ENCODE peak calls at places on chromosomes 11 and 22, in ten cellular contexts. M is Calu3, L is right lobe of liver, J is right atrium auricular region, O is progenitor cell of endocrine pancreas, A is kidney, B is psoas muscle, G is fibroblast of lung, R is spleen, T is GM13977. K is an unnamed sample.

GRCh38 chr11:132365650-132366049 is 995.2 kb downstream of the NTM start:
- DNase-seq in R (no peak), L (no peak), B (no peak), G (no peak), T (no peak), M (no peak), A (no peak), J (no peak), O (no peak), K (no peak)

GRCh38 chr11:2385156-2386151 is 8.3 kb downstream of the CD81 start:
- DNase-seq in M (no peak), B (peak; percentile 11), R (peak; percentile 90), T (peak; percentile 77), O (no peak), A (peak; percentile 64), J (no peak), G (no peak), L (peak; percentile 78), K (no peak)

GRCh38 chr11:7552666-7553065 is 38.9 kb downstream of the PPFIBP2 start:
- DNase-seq in M (no peak), J (no peak), G (no peak), B (no peak), L (no peak), A (no peak), R (no peak), O (no peak), T (no peak), K (no peak)

GRCh38 chr11:77747381-77747969 is 73.0 kb downstream of the RSF1 start:
- DNase-seq in B (no peak), L (no peak), G (peak; percentile 9), T (no peak), R (no peak), M (no peak), A (no peak), J (no peak), O (no peak), K (no peak)

GRCh38 chr11:128686745-128687177 is 7.1 kb upstream of the FLI1 start:
- DNase-seq in A (peak; percentile 90), T (peak; percentile 56), B (peak; percentile 50), J (no peak), O (no peak), G (peak; percentile 34), R (peak; percentile 92), L (no peak), M (no peak), K (peak; percentile 92)

GRCh38 chr11:58934945-58935513 is 4.3 kb upstream of the GLYATL1 start:
- DNase-seq in B (no peak), A (no peak), L (no peak), M (no peak), R (no peak), T (no peak), G (no peak), O (no peak), J (no peak), K (no peak)

GRCh38 chr11:73059915-73060314 is 82.2 kb downstream of the FCHSD2 start:
- DNase-seq in L (no peak), A (no peak), G (no peak), M (no peak), O (no peak), R (no peak), T (no peak), B (no peak), J (no peak), K (no peak)

GRCh38 chr22:23403720-23404688 is 176.1 kb downstream of the IGLL1 start:
- DNase-seq in L (no peak), R (no peak), J (no peak), A (no peak), O (no peak), B (no peak), G (no peak), M (no peak), T (no peak), K (peak; percentile 83)

GRCh38 chr11:121293276-121293569 is 652 bp downstream of the SC5D start:
- DNase-seq in A (no peak), O (no peak), L (no peak), T (no peak), J (no peak), M (no peak), R (no peak), B (no peak), G (peak; percentile 53), K (no peak)

GRCh38 chr11:2548596-2548995 is 103.8 kb downstream of the KCNQ1 start:
- DNase-seq in G (no peak), R (peak; percentile 41), T (no peak), M (no peak), B (no peak), O (no peak), J (no peak), A (peak; percentile 39), L (peak; percentile 28), K (peak; percentile 77)

GRCh38 chr11:128205796-128206195 is 381.6 kb downstream of the ETS1 start:
- DNase-seq in B (no peak), O (no peak), L (no peak), T (no peak), J (no peak), R (no peak), G (no peak), A (no peak), M (peak; percentile 28), K (no peak)

GRCh38 chr11:117232911-117233409 is 489 bp downstream of the RNF214 start:
- DNase-seq in R (peak; percentile 90), J (peak; percentile 59), A (peak; percentile 86), L (peak; percentile 52), T (peak; percentile 67), O (peak; percentile 35), B (peak; percentile 38), M (no peak), G (no peak), K (no peak)

GRCh38 chr11:43392713-43393112 is 34.0 kb downstream of the TTC17 start:
- DNase-seq in M (no peak), G (no peak), A (no peak), O (no peak), R (no peak), L (no peak), J (no peak), T (no peak), B (no peak), K (no peak)

DNA sequence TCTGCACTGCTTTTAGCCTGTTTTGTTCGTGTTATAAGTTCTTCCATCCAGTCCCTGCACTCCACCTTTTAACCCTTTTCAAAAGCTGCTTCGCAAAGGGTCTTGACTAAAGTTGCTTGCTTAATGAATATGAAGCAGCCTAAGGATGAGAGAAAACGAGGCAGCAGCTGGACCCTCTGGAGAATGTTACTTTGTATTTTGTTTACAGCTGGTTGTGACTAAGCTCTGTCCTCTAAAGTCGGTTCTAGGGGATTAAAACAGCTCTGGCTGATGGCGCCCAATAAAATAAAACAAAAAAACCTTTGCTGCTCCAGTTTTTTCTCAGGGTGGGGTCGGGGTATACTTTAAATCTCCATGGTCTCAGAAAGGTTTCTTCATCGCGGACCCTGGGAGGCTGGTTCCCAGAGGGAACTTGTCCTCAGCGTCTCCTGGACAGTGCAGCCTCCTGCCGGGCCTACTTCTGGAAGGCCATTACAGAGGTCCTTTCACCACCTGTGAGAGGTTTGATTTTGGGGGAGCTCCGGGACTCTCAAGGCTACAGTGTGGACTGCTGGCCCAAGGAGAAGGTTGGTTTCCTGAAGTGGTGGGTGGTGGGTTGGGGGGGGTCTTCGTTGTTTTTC is 836 bp upstream of the RBM4 start:
- DNase-seq in G (no peak), O (no peak), L (no peak), B (no peak), T (no peak), J (no peak), A (no peak), M (no peak), R (no peak), K (no peak)
- TF ChIP-seq CTCF in G (no peak), O (no peak), L (no peak), B (no peak), T (no peak), J (no peak), A (no peak), M (no peak), R (no peak), K (no peak)

DNA sequence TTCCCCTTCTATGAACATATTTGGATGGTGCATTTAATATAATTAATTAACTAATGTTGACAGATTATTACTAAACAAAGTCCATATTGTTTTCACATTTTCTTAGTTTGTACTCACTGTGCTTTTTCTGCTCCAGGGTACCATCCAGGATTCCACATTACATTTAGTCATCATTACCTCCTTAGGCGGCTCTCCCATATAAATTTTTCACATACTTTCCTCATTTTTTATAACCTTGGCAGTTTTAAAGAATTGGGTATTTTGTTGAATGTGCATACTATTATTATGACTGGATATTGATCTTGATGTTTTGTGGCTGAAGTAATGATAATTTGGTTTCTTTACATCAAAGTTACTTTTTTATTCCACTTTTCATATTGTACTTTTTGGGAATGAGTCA is 755.6 kb upstream of the ANO3 start:
- DNase-seq in M (no peak), R (no peak), A (no peak), T (no peak), O (no peak), G (no peak), L (no peak), J (no peak), B (no peak), K (no peak)
- TF ChIP-seq CTCF in M (no peak), R (no peak), A (no peak), T (no peak), O (no peak), G (no peak), L (no peak), J (no peak), B (no peak), K (no peak)

DNA sequence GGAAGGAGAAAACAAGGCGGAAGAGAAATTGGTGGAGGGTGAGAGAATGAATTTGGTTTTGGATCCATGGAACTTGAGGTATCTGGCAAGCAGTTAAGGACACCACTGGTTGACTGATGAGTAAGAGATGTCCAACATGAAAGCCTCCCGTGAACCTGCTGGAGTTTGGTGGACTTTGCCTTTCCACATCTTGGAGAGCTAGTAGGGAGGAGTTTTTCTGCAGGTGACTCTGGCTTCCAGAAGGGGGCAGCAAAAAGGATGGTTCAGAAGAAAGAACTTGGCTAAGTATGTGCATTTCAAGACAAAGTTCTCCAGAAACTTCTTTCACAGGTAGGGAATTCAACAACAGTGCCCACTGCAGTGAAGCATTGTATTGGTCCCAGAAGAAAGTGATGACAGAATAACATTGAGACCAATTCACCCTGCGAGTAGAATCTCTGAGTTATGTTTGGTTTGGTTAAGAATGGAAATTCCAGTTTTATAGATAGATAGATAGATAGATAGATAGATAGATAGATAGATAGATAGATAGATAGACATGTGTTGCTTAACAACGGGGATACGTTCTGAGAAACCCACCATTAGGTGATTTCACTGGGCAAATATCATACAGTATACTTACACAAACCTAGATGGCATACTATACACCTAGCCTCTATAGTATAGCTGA is 28.5 kb downstream of the DCDC1 start:
- DNase-seq in G (peak; percentile 42), M (peak; percentile 10), B (no peak), R (no peak), J (no peak), T (peak; percentile 31), L (no peak), A (no peak), O (no peak), K (no peak)
- TF ChIP-seq CTCF in G (peak; percentile 64), M (peak; percentile 27), B (peak; percentile 16), R (peak; percentile 39), J (no peak), T (peak; percentile 59), L (peak; percentile 22), A (peak; percentile 35), O (peak; percentile 52), K (peak; percentile 70)

DNA sequence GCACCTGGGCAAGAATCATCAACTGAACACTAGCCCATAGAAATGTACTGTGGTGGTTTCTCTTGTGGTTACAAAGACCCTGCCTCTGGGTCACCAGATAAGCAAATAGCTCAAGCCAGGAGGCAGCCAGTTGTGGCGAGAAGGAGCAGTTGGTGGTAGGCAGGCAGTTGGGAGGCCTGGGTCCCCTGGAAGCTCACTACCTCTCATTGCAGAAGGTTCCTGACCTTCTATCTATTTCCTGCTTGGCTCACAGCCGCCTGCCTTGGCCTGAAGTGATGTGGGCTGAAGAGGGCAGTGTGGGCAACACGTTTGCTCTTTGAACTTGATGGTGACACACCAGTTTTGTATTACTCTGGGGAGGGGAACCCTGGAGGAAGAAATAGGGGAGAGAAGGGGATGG is 34.7 kb downstream of the NECTIN1 start:
- DNase-seq in O (no peak), T (peak; percentile 67), G (no peak), J (no peak), A (no peak), L (peak; percentile 88), B (no peak), R (no peak), M (no peak), K (no peak)
- TF ChIP-seq CTCF in O (no peak), T (peak; percentile 40), G (no peak), J (no peak), A (no peak), L (peak; percentile 26), B (no peak), R (no peak), M (no peak), K (no peak)